ENCODE peak calls at places on chromosomes 7 and 10, in seven cellular contexts. One of them, this sample, is unnamed.
A peak's percentile ranks its signal among the peaks of the same experiment; 100 is the strongest.

GRCh38 chr7:5755704-5756131 is 25.7 kb downstream of the RNF216 start:
- DNase-seq in H9: no peak
- DNase-seq in neuronal stem cell: no peak
- DNase-seq in IMR-90: peak; percentile 80
- DNase-seq in mesenchymal stem cell: peak; percentile 71
- DNase-seq in H1: no peak
- DNase-seq in trophoblast cell: peak; percentile 22
- DNase-seq in this sample: no peak

GRCh38 chr10:110923856-110924493 is 4.6 kb downstream of the SHOC2 start:
- DNase-seq in H9: no peak
- DNase-seq in neuronal stem cell: no peak
- DNase-seq in IMR-90: no peak
- DNase-seq in mesenchymal stem cell: peak; percentile 14
- DNase-seq in H1: no peak
- DNase-seq in trophoblast cell: no peak
- DNase-seq in this sample: no peak

GRCh38 chr7:130959743-130960207 is 225.8 kb upstream of the KLF14 start:
- DNase-seq in H9: no peak
- DNase-seq in neuronal stem cell: no peak
- DNase-seq in IMR-90: peak; percentile 85
- DNase-seq in mesenchymal stem cell: peak; percentile 88
- DNase-seq in H1: peak; percentile 59
- DNase-seq in trophoblast cell: peak; percentile 59
- DNase-seq in this sample: peak; percentile 25

GRCh38 chr10:73906524-73907447 is 4.1 kb upstream of the PLAU start:
- DNase-seq in H9: peak; percentile 94
- DNase-seq in neuronal stem cell: peak; percentile 69
- DNase-seq in IMR-90: peak; percentile 100
- DNase-seq in mesenchymal stem cell: peak; percentile 99
- DNase-seq in H1: peak; percentile 74
- DNase-seq in trophoblast cell: peak; percentile 94
- DNase-seq in this sample: peak; percentile 97

GRCh38 chr7:102184303-102184702 is 102.4 kb upstream of the SH2B2 start:
- DNase-seq in H9: no peak
- DNase-seq in neuronal stem cell: no peak
- DNase-seq in IMR-90: no peak
- DNase-seq in mesenchymal stem cell: no peak
- DNase-seq in H1: no peak
- DNase-seq in trophoblast cell: no peak
- DNase-seq in this sample: no peak

GRCh38 chr7:70379210-70379609 is 752.7 kb upstream of the GALNT17 start:
- DNase-seq in H9: no peak
- DNase-seq in neuronal stem cell: no peak
- DNase-seq in IMR-90: no peak
- DNase-seq in mesenchymal stem cell: no peak
- DNase-seq in H1: no peak
- DNase-seq in trophoblast cell: no peak
- DNase-seq in this sample: no peak

GRCh38 chr10:77165445-77166316 is 471.9 kb downstream of the KCNMA1 start:
- DNase-seq in H9: peak; percentile 73
- DNase-seq in neuronal stem cell: peak; percentile 73
- DNase-seq in IMR-90: peak; percentile 71
- DNase-seq in mesenchymal stem cell: peak; percentile 79
- DNase-seq in H1: peak; percentile 74
- DNase-seq in trophoblast cell: peak; percentile 80
- DNase-seq in this sample: peak; percentile 80

GRCh38 chr10:90865400-90865799 is 6.4 kb upstream of the RPP30 start:
- DNase-seq in H9: no peak
- DNase-seq in neuronal stem cell: no peak
- DNase-seq in IMR-90: peak; percentile 36
- DNase-seq in mesenchymal stem cell: no peak
- DNase-seq in H1: no peak
- DNase-seq in trophoblast cell: no peak
- DNase-seq in this sample: no peak

GRCh38 chr7:33195264-33195663 is 65.9 kb downstream of the BBS9 start:
- DNase-seq in H9: no peak
- DNase-seq in neuronal stem cell: no peak
- DNase-seq in IMR-90: peak; percentile 87
- DNase-seq in mesenchymal stem cell: peak; percentile 76
- DNase-seq in H1: no peak
- DNase-seq in trophoblast cell: peak; percentile 84
- DNase-seq in this sample: no peak

GRCh38 chr7:27873981-27874957 is 134.3 kb downstream of the TAX1BP1 start:
- DNase-seq in H9: no peak
- DNase-seq in neuronal stem cell: no peak
- DNase-seq in IMR-90: peak; percentile 19
- DNase-seq in mesenchymal stem cell: peak; percentile 42
- DNase-seq in H1: no peak
- DNase-seq in trophoblast cell: no peak
- DNase-seq in this sample: no peak

GRCh38 chr10:78357027-78357672 is 323.5 kb downstream of the RPS24 start:
- DNase-seq in H9: peak; percentile 58
- DNase-seq in neuronal stem cell: peak; percentile 78
- DNase-seq in IMR-90: no peak
- DNase-seq in mesenchymal stem cell: no peak
- DNase-seq in H1: no peak
- DNase-seq in trophoblast cell: no peak
- DNase-seq in this sample: peak; percentile 93

GRCh38 chr10:96999337-96999736 is 167.2 kb downstream of the LCOR start:
- DNase-seq in H9: no peak
- DNase-seq in neuronal stem cell: no peak
- DNase-seq in IMR-90: no peak
- DNase-seq in mesenchymal stem cell: no peak
- DNase-seq in H1: no peak
- DNase-seq in trophoblast cell: no peak
- DNase-seq in this sample: no peak

GRCh38 chr10:21340341-21340740 is 185.1 kb downstream of the SKIDA1 start:
- DNase-seq in H9: no peak
- DNase-seq in neuronal stem cell: no peak
- DNase-seq in IMR-90: no peak
- DNase-seq in mesenchymal stem cell: no peak
- DNase-seq in H1: no peak
- DNase-seq in trophoblast cell: no peak
- DNase-seq in this sample: no peak

GRCh38 chr10:278707-279106 is 143.5 kb downstream of the ZMYND11 start:
- DNase-seq in H9: no peak
- DNase-seq in neuronal stem cell: no peak
- DNase-seq in IMR-90: no peak
- DNase-seq in mesenchymal stem cell: no peak
- DNase-seq in H1: no peak
- DNase-seq in trophoblast cell: no peak
- DNase-seq in this sample: no peak

GRCh38 chr7:88665892-88666514 is 93.5 kb upstream of the ZNF804B start:
- DNase-seq in H9: no peak
- DNase-seq in neuronal stem cell: no peak
- DNase-seq in IMR-90: no peak
- DNase-seq in mesenchymal stem cell: no peak
- DNase-seq in H1: no peak
- DNase-seq in trophoblast cell: peak; percentile 27
- DNase-seq in this sample: peak; percentile 25

GRCh38 chr7:88670536-88670935 is 89.0 kb upstream of the ZNF804B start:
- DNase-seq in H9: no peak
- DNase-seq in neuronal stem cell: no peak
- DNase-seq in IMR-90: no peak
- DNase-seq in mesenchymal stem cell: no peak
- DNase-seq in H1: no peak
- DNase-seq in trophoblast cell: no peak
- DNase-seq in this sample: no peak

GRCh38 chr7:88668591-88668990 is 90.9 kb upstream of the ZNF804B start:
- DNase-seq in H9: no peak
- DNase-seq in neuronal stem cell: no peak
- DNase-seq in IMR-90: no peak
- DNase-seq in mesenchymal stem cell: no peak
- DNase-seq in H1: no peak
- DNase-seq in trophoblast cell: no peak
- DNase-seq in this sample: peak; percentile 4

GRCh38 chr7:88664630-88665233 is 94.8 kb upstream of the ZNF804B start:
- DNase-seq in H9: peak; percentile 77
- DNase-seq in neuronal stem cell: no peak
- DNase-seq in IMR-90: no peak
- DNase-seq in mesenchymal stem cell: no peak
- DNase-seq in H1: no peak
- DNase-seq in trophoblast cell: peak; percentile 11
- DNase-seq in this sample: peak; percentile 96

DNA sequence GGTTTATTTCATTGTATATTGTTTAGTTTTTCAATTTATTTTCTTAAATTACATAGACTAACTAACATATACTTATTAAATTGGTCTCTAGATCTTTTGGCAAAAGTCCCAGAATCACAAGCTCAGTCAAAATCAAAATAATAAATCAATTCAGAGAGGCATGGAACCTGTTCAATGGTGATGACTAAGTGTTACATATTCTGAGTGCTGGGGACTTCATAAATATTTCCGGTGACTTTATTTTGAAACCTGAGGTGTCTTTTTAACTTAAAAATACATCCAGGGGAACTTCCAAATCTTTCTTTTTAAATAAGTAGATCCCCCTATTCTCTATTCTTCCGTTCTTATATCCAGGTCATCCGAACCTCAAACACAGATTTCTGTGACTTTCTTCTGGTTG is 89.6 kb upstream of the ZNF804B start:
- DNase-seq in H9: no peak
- DNase-seq in neuronal stem cell: no peak
- DNase-seq in IMR-90: no peak
- DNase-seq in mesenchymal stem cell: no peak
- DNase-seq in H1: no peak
- DNase-seq in trophoblast cell: no peak
- DNase-seq in this sample: no peak
- H3K23ac ChIP-seq in H9: no peak overlapping the region
- H3K23ac ChIP-seq in neuronal stem cell: no peak overlapping the region
- H3K23ac ChIP-seq in IMR-90: no peak overlapping the region
- H3K23ac ChIP-seq in mesenchymal stem cell: no peak overlapping the region
- H3K23ac ChIP-seq in H1: no peak overlapping the region
- H3K23ac ChIP-seq in trophoblast cell: no peak overlapping the region
- H3K23ac ChIP-seq in this sample: no peak overlapping the region

DNA sequence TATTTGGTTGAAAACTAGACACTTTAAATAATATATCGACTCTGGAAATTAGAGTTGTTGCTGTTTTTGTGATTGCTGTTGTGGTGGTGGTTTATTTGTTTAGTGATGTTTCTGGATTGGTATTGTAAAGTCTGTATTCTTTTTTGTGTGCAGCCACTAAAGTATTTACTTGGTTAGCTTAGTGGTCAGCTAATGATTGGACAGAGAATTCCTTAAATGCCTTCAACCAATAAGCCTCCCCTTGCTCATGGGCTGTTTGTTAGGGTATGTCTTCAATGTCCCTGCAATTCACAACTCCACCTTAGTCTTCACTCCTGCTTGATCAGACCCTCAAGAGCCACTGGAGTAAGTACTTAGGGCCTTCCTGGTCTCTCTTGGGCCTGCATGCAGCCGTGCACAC is 71.0 kb downstream of the PAXIP1 start:
- DNase-seq in H9: no peak
- DNase-seq in neuronal stem cell: no peak
- DNase-seq in IMR-90: peak; percentile 15
- DNase-seq in mesenchymal stem cell: peak; percentile 10
- DNase-seq in H1: no peak
- DNase-seq in trophoblast cell: no peak
- DNase-seq in this sample: peak; percentile 27
- H3K23ac ChIP-seq in H9: no peak overlapping the region
- H3K23ac ChIP-seq in neuronal stem cell: no peak overlapping the region
- H3K23ac ChIP-seq in IMR-90: no peak overlapping the region
- H3K23ac ChIP-seq in mesenchymal stem cell: no peak overlapping the region
- H3K23ac ChIP-seq in H1: no peak overlapping the region
- H3K23ac ChIP-seq in trophoblast cell: no peak overlapping the region
- H3K23ac ChIP-seq in this sample: no peak overlapping the region

GRCh38 chr10:43649149-43649523 is 455 bp upstream of the ZNF32 start:
- DNase-seq in H9: no peak
- DNase-seq in neuronal stem cell: no peak
- DNase-seq in IMR-90: no peak
- DNase-seq in mesenchymal stem cell: no peak
- DNase-seq in H1: no peak
- DNase-seq in trophoblast cell: no peak
- DNase-seq in this sample: no peak

GRCh38 chr10:43645866-43646265 is 2.8 kb downstream of the ZNF32 start:
- DNase-seq in H9: no peak
- DNase-seq in neuronal stem cell: no peak
- DNase-seq in IMR-90: no peak
- DNase-seq in mesenchymal stem cell: no peak
- DNase-seq in H1: no peak
- DNase-seq in trophoblast cell: peak; percentile 72
- DNase-seq in this sample: no peak

GRCh38 chr10:43647576-43647975 is 1.1 kb downstream of the ZNF32 start:
- DNase-seq in H9: no peak
- DNase-seq in neuronal stem cell: no peak
- DNase-seq in IMR-90: no peak
- DNase-seq in mesenchymal stem cell: no peak
- DNase-seq in H1: no peak
- DNase-seq in trophoblast cell: peak; percentile 85
- DNase-seq in this sample: no peak

GRCh38 chr10:43648392-43649148 is at the start of gene ZNF32:
- DNase-seq in H9: peak; percentile 86
- DNase-seq in neuronal stem cell: peak; percentile 90
- DNase-seq in IMR-90: peak; percentile 83
- DNase-seq in mesenchymal stem cell: peak; percentile 85
- DNase-seq in H1: peak; percentile 88
- DNase-seq in trophoblast cell: peak; percentile 95
- DNase-seq in this sample: peak; percentile 90

DNA sequence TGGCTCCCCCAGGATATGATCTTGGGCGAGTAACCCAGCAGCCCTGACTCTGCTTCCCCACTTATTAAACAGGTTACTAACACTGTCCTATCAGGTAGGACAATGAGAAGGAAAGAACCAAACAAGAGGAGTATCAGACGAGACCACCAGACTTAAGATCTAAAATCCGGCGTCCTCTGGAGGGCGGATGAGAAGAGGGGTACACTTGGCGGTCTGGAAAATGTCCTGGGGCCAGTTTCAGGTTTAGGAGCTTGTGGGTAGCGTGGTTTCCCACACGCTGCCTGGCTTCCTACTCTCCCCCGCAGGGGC is 644 bp downstream of the ZNF32 start:
- DNase-seq in H9: no peak
- DNase-seq in neuronal stem cell: no peak
- DNase-seq in IMR-90: no peak
- DNase-seq in mesenchymal stem cell: peak; percentile 9
- DNase-seq in H1: no peak
- DNase-seq in trophoblast cell: peak; percentile 6
- DNase-seq in this sample: no peak
- H3K23ac ChIP-seq in H9: no peak overlapping the region
- H3K23ac ChIP-seq in neuronal stem cell: no peak overlapping the region
- H3K23ac ChIP-seq in IMR-90: peak overlapping the region; percentile 72
- H3K23ac ChIP-seq in mesenchymal stem cell: no peak overlapping the region
- H3K23ac ChIP-seq in H1: no peak overlapping the region
- H3K23ac ChIP-seq in trophoblast cell: no peak overlapping the region
- H3K23ac ChIP-seq in this sample: no peak overlapping the region

DNA sequence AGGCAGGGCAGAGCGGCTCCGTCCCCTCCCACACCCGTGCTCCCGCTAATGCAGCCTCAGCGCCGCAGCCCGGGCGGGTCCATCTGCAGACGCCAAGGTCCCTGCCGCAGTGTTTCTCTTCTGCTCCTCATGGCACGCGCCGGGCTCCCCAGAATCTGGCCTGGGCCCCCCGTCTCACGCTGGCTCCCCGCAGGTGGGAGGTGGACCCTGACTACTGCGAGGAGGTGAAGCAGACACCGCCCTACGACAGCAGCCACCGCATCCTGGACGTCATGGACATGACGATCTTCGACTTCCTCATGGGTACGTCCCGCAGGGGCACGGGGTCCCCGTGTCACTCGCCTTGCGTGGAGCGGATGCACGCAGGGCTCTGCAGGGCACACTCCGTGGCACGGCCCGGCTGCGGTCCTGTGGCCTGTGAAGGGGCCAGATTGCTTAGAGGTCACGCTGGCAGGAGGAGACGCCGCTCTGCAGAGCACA is 33.5 kb upstream of the FOXL3 start:
- DNase-seq in H9: no peak
- DNase-seq in neuronal stem cell: no peak
- DNase-seq in IMR-90: no peak
- DNase-seq in mesenchymal stem cell: no peak
- DNase-seq in H1: no peak
- DNase-seq in trophoblast cell: no peak
- DNase-seq in this sample: no peak
- H3K23ac ChIP-seq in H9: no peak overlapping the region
- H3K23ac ChIP-seq in neuronal stem cell: no peak overlapping the region
- H3K23ac ChIP-seq in IMR-90: no peak overlapping the region
- H3K23ac ChIP-seq in mesenchymal stem cell: no peak overlapping the region
- H3K23ac ChIP-seq in H1: no peak overlapping the region
- H3K23ac ChIP-seq in trophoblast cell: no peak overlapping the region
- H3K23ac ChIP-seq in this sample: no peak overlapping the region